ENCODE peak calls at places on chromosomes 12 and 14, in four cellular contexts. P, V, X and R are unnamed samples.

GRCh38 chr12:49558526-49558925 is 9.4 kb downstream of the MCRS1 start:
- DNase-seq in X (no peak), P (no peak), V (peak; percentile 69), R (no peak)

GRCh38 chr12:57146925-57147640 is at the start of gene LRP1-AS:
- DNase-seq in X (no peak), P (no peak), V (no peak), R (peak; percentile 94)

GRCh38 chr14:52377940-52378339 is 63.8 kb downstream of the PTGER2 start:
- DNase-seq in X (peak; percentile 6), P (no peak), V (no peak), R (no peak)

GRCh38 chr12:90978117-90978770 is 23.3 kb upstream of the CCER1 start:
- DNase-seq in P (no peak), X (peak; percentile 55), V (no peak), R (peak; percentile 39)

GRCh38 chr14:87824261-87824660 is 168.7 kb downstream of the GALC start:
- DNase-seq in X (no peak), V (no peak), P (no peak), R (no peak)

GRCh38 chr14:102544745-102545460 is 35.3 kb upstream of the ANKRD9 start:
- DNase-seq in X (peak; percentile 67), P (no peak), V (no peak), R (no peak)

GRCh38 chr14:102187044-102187443 is 47.3 kb downstream of the WDR20 start:
- DNase-seq in P (no peak), X (no peak), V (no peak), R (no peak)

GRCh38 chr12:132330549-132330881 is 1.1 kb upstream of the GALNT9 start:
- DNase-seq in X (no peak), P (no peak), V (no peak), R (no peak)

GRCh38 chr12:93825926-93826599 is 148.9 kb downstream of the CRADD start:
- DNase-seq in P (no peak), V (no peak), X (no peak), R (no peak)

GRCh38 chr12:20154060-20154459 is 214.3 kb upstream of the PDE3A start:
- DNase-seq in P (no peak), V (no peak), X (no peak), R (no peak)

GRCh38 chr14:90785474-90785873 is 30.8 kb downstream of the TTC7B start:
- DNase-seq in V (peak; percentile 86), X (no peak), P (no peak), R (no peak)

GRCh38 chr14:95467657-95468056 is 48.8 kb downstream of the SYNE3 start:
- DNase-seq in P (no peak), V (peak; percentile 60), X (no peak), R (no peak)

GRCh38 chr14:95467232-95467631 is 49.2 kb downstream of the SYNE3 start:
- DNase-seq in V (peak; percentile 39), X (no peak), P (no peak), R (no peak)

GRCh38 chr14:95465358-95465757 is 51.1 kb downstream of the SYNE3 start:
- DNase-seq in P (no peak), X (no peak), V (no peak), R (no peak)

GRCh38 chr14:95465936-95466335 is 50.5 kb downstream of the SYNE3 start:
- DNase-seq in X (no peak), P (no peak), V (no peak), R (no peak)

DNA sequence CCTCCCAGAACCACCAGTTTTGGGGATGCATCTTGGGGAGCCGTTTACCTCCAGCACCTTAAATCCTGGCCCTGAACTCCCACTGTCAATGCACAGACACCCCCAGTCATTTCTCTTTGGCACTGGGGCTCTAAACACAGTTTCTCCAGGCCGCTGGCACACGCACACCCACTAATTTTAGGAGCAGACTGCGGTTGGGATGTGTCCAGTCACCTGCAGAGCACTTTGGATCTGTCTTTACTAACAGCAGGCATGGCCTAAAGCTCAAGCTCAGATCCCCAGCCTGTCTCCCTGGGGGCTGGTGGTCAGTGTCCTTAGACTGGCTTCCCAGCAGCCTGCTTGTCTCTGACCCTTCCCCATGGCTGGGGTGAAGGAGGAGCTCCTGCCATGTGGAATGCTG is 49.9 kb downstream of the SYNE3 start:
- DNase-seq in V (no peak), X (no peak), P (no peak), R (no peak)
- H3K4me1 ChIP-seq in V (no peaks in the 10 kb centered on the region), X (no peaks in the 10 kb centered on the region), P (peaks cover 59% of the 10 kb centered on the region), R (peaks cover 56% of the 10 kb centered on the region)

DNA sequence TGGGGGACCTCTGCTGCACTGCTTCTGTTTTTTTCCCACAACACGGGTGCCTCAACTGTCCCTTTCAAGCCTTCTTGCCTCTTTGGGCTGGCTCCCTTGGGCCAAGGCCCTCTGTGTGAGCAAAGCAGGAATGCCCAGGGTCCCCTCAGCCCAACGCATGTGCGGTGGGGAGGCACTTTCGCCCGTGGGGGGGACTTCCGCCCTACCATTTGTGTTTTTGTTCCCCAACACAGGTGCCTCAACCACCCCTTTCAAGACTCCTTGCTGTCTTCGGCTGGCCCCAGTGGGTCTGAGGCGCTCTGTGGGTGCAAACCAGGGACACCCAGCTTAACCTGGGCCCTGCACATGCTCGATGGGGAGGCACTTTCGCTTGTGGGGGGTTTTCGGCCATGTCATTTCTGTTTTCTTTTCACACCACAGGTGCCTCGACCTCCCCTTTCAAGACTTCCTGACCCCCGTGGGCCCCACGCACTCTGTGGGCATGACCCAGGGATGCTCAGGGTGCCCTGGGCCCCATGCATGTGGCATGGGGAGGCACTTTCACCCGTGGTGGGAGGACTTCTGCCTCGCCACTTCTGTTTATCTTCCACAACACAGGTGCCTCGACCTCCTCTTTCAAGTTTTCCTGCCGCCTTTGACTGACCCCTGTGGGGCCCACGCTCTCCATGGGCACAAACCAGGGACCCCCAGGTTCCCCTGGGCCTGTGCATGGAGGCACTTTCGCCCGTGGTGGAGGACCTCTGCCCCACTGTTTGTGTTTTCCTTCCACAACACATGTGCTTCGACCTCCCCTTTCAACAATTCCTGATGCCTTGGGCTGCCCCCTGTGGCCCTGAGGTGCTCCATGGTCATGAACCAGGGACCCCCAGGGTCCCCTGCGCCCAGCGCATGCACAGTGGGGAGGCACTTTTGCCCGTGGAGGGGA is 365.7 kb downstream of the ALG10 start:
- DNase-seq in X (no peak), V (peak; percentile 68), P (no peak), R (no peak)
- H3K9me3 ChIP-seq in X (peaks cover 4% of the 10 kb centered on the region), V (peaks cover 7% of the 10 kb centered on the region), P (no peaks in the 10 kb centered on the region), R (no peaks in the 10 kb centered on the region)

GRCh38 chr14:79375336-79375735 is 836.0 kb downstream of the DIO2 start:
- DNase-seq in V (no peak), P (no peak), X (no peak), R (no peak)

GRCh38 chr14:79373451-79373850 is 837.9 kb downstream of the DIO2 start:
- DNase-seq in P (no peak), V (no peak), X (no peak), R (no peak)

GRCh38 chr14:79378020-79378419 is 833.3 kb downstream of the DIO2 start:
- DNase-seq in V (no peak), X (no peak), P (no peak), R (no peak)

GRCh38 chr14:79379266-79379665 is 832.0 kb downstream of the DIO2 start:
- DNase-seq in P (no peak), V (no peak), X (no peak), R (no peak)

DNA sequence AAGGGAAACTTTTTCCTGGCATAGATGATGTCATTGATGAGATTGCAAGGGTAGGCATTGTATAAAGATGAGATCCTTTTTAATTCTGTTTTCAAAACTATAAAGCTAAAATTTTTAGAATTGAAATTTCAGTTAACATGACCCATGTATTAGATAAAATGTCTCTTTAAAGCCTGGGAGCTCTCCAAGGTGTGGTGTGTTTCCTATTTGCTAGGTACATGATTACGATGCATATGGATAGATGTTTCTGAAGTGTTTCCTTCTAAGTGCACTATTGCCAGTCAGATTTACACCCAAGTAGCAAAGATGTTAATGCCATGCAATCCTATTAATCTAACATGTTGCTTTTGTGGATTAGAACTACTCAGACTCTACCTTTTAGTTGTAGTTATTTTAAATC is 834.7 kb downstream of the DIO2 start:
- DNase-seq in X (no peak), V (no peak), P (no peak), R (no peak)
- H3K4me1 ChIP-seq in X (peaks cover 53% of the 10 kb centered on the region), V (no peaks in the 10 kb centered on the region), P (no peaks in the 10 kb centered on the region), R (no peaks in the 10 kb centered on the region)

GRCh38 chr12:113317122-113317521 is 17.8 kb downstream of the SLC8B1 start:
- DNase-seq in X (no peak), P (no peak), V (no peak), R (no peak)
- H3K9me3 ChIP-seq in X (no peaks in the 10 kb centered on the region), P (no peaks in the 10 kb centered on the region), V (no peaks in the 10 kb centered on the region), R (no peaks in the 10 kb centered on the region)

GRCh38 chr12:130225347-130225746 is 63.1 kb downstream of the FZD10 start:
- DNase-seq in P (no peak), V (no peak), X (no peak), R (no peak)
- H3K4me1 ChIP-seq in P (no peaks in the 10 kb centered on the region), V (no peaks in the 10 kb centered on the region), X (peaks cover 28% of the 10 kb centered on the region), R (no peaks in the 10 kb centered on the region)

GRCh38 chr14:106163316-106163715 is 636.9 kb downstream of the TMEM121 start:
- DNase-seq in V (no peak), X (no peak), P (no peak), R (no peak)

GRCh38 chr14:106166232-106166631 is 639.8 kb downstream of the TMEM121 start:
- DNase-seq in P (no peak), X (no peak), V (no peak), R (no peak)

GRCh38 chr14:106166650-106167204 is 640.3 kb downstream of the TMEM121 start:
- DNase-seq in V (no peak), X (no peak), P (no peak), R (no peak)
- H3K9me3 ChIP-seq in V (no peaks in the 10 kb centered on the region), X (peaks cover 8% of the 10 kb centered on the region), P (no peaks in the 10 kb centered on the region), R (no peaks in the 10 kb centered on the region)

GRCh38 chr12:41636658-41637057 is 448.5 kb downstream of the PDZRN4 start:
- DNase-seq in V (no peak), X (no peak), P (no peak), R (no peak)
- H3K4me1 ChIP-seq in V (no peaks in the 10 kb centered on the region), X (no peaks in the 10 kb centered on the region), P (no peaks in the 10 kb centered on the region), R (no peaks in the 10 kb centered on the region)

GRCh38 chr14:97642631-97643030 is 845.4 kb downstream of the VRK1 start:
- DNase-seq in V (no peak), X (no peak), P (no peak), R (no peak)
- H3K9me3 ChIP-seq in V (peaks cover 1% of the 10 kb centered on the region), X (no peaks in the 10 kb centered on the region), P (no peaks in the 10 kb centered on the region), R (no peaks in the 10 kb centered on the region)

DNA sequence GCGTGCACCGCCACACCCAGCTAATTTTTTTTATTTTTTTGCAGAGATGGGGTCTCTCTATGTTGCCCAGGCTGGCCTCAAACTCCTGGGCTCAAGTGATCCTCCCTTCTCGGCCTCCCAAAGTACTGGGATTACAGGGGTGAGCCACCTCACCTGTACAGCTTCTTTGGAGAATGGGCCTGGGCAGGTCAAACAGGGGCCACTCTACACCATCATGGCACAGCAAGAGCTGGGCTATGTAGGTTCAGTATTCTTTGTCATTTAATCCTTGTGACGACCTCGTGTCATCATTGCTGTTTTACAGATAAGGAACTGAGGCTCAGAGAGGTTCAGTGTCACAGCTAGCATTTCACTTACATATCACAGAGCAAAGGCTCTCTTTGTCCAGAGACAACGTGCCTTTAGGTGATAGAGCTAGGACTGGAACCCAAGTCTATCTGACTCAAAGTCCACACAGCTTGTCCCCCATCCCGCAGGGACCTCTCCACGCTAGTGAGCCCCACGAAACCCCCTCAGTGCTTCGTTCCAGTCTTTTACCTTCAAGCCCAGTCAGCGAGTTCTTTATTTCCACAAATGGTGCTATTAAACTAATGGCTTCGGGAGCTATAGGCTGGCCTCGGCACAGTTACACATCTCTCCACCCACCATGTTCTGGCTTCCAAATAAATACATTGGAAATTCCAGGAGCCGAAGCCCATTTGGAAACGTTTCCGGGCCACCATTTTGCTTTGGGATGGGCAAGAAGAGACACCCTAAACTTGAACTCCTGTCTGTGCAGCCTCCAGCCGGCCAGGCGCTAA is 701 bp upstream of the MAP1LC3B2 start:
- DNase-seq in X (no peak), P (no peak), V (no peak), R (no peak)
- H3K4me1 ChIP-seq in X (peaks cover 18% of the 10 kb centered on the region), P (peaks cover 29% of the 10 kb centered on the region), V (no peaks in the 10 kb centered on the region), R (peaks cover 17% of the 10 kb centered on the region)